ENCODE peak calls at places on chromosomes 13 and 19, in four cellular contexts. K, U, C and X are unnamed samples.

GRCh38 chr19:41570639-41571112 is 5.3 kb upstream of the CEACAM21 start:
- DNase-seq in K (no peak), U (peak), C (peak), X (peak)

GRCh38 chr13:22090114-22090513 is 419.2 kb downstream of the FGF9 start:
- DNase-seq in K (no peak), U (no peak), C (no peak), X (no peak)

GRCh38 chr19:16039081-16039480 is 37.2 kb upstream of the TPM4 start:
- DNase-seq in K (no peak), U (no peak), C (no peak), X (no peak)

GRCh38 chr13:44142911-44143665 is 230.5 kb upstream of the SERP2 start:
- DNase-seq in K (no peak), U (no peak), C (no peak), X (no peak)

GRCh38 chr19:2503521-2504109 is 27.7 kb downstream of the GADD45B start:
- DNase-seq in K (no peak), U (no peak), C (no peak), X (no peak)

GRCh38 chr19:18637644-18638630 is 1.1 kb downstream of the KLHL26 start:
- DNase-seq in K (no peak), U (no peak), C (peak), X (no peak)

GRCh38 chr19:16957151-16957662 is 68.4 kb downstream of the F2RL3 start:
- DNase-seq in K (peak), U (no peak), C (no peak), X (no peak)

GRCh38 chr13:90800082-90800746 is 547.3 kb upstream of the MIR17HG start:
- DNase-seq in K (no peak), U (peak), C (no peak), X (no peak)

GRCh38 chr13:38803566-38803965 is 116.7 kb downstream of the FREM2 start:
- DNase-seq in K (no peak), U (no peak), C (no peak), X (no peak)

GRCh38 chr13:29754486-29754806 is 96.0 kb downstream of the UBL3 start:
- DNase-seq in K (no peak), U (no peak), C (no peak), X (no peak)

GRCh38 chr19:31255863-31256600 is 93.2 kb downstream of the TSHZ3 start:
- DNase-seq in K (no peak), U (no peak), C (no peak), X (no peak)

GRCh38 chr19:1453525-1454371 is 3.8 kb downstream of the APC2 start:
- DNase-seq in K (no peak), U (no peak), C (no peak), X (no peak)

GRCh38 chr19:16654621-16655020 is 5.3 kb downstream of the SMIM7 start:
- DNase-seq in K (no peak), U (no peak), C (no peak), X (no peak)

GRCh38 chr19:3057275-3057714 is 5.0 kb downstream of the TLE5 start:
- DNase-seq in K (no peak), U (peak), C (peak), X (no peak)

GRCh38 chr19:58572818-58573657 is at the start of gene MZF1:
- DNase-seq in K (peak), U (peak), C (peak), X (peak)

GRCh38 chr13:20353973-20354372 is 121.9 kb upstream of the GJB6 start:
- DNase-seq in K (no peak), U (no peak), C (no peak), X (no peak)
- TF ChIP-seq CTCF in K (no peak), U (no peak), C (no peak), X (no peak)

GRCh38 chr13:101433895-101434294 is 17.6 kb upstream of the NALCN start:
- DNase-seq in K (no peak), U (no peak), C (no peak), X (no peak)
- TF ChIP-seq CTCF in K (no peak), U (no peak), C (no peak), X (no peak)

GRCh38 chr19:39212377-39212742 is 8.3 kb upstream of the SYCN start:
- DNase-seq in K (no peak), U (no peak), C (no peak), X (no peak)
- TF ChIP-seq CTCF in K (peak), U (no peak), C (peak), X (no peak)

DNA sequence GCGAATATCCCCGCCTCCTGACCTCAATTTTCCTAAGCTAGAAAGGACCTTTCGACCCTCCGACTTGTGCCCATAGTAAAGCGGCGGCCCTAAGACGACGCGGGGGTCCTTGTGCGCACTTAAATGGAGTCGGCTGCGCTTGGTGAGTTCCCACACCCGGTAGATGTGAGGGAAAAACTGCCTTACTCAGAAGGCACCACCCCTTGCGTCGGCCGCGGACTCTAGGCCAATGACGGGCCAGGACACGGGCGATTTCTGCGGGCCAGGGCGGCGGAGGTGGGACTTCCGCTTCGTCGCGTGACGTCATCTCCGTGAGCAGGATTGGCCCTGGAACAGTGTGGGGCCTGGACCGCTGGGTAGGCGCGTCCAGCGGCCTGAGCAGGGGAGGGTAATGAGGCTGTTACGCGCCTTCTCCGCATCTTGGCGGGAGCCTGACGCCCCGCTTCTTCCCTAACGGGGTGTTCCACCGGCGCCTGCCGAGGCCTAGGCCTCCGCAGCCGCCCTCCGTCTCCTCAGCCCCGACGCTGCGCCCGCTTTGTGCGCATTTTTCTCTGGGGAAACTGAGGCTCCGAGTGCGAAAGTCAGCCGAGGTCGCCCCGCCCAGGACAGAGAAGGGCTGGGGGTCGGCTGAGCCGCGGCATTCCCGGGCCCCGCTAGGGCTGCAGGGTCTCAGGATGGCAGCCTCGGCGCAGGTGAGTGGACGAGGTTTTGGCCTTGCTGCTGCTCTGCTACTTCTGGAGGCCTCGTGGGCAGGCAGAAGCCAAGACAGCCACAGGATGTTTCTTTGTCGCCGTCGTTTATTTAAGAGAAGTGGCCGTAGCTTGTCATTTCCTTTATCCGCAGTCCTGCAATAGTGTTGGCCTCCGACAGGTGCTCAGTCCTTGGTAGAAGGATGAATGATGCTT is at the start of gene ZNF543:
- DNase-seq in K (peak), U (peak), C (peak), X (peak)
- TF ChIP-seq CTCF in K (no peak), U (no peak), C (no peak), X (no peak)